ENCODE peak calls at places on chromosomes 6 and 20, in six cellular contexts. One of them, this sample, is unnamed.

GRCh38 chr6:24933868-24934401 is 1.8 kb downstream of the RIPOR2 start:
- DNase-seq in heart right ventricle: no peak
- DNase-seq in MM.1S: no peak
- DNase-seq in A549: peak; percentile 35
- DNase-seq in progenitor cell of endocrine pancreas: no peak
- DNase-seq in HFF-Myc: no peak
- DNase-seq in this sample: peak; percentile 43

GRCh38 chr6:29947292-29947980 is 5.1 kb downstream of the HLA-A start:
- DNase-seq in A549: no peak
- DNase-seq in MM.1S: no peak
- DNase-seq in heart right ventricle: no peak
- DNase-seq in HFF-Myc: no peak
- DNase-seq in progenitor cell of endocrine pancreas: no peak
- DNase-seq in this sample: no peak

GRCh38 chr6:16766043-16766521 is 4.8 kb upstream of the ATXN1 start:
- DNase-seq in A549: peak; percentile 84
- DNase-seq in progenitor cell of endocrine pancreas: no peak
- DNase-seq in heart right ventricle: no peak
- DNase-seq in MM.1S: peak; percentile 66
- DNase-seq in HFF-Myc: peak; percentile 98
- DNase-seq in this sample: no peak

GRCh38 chr6:163834226-163834970 is 419.9 kb downstream of the QKI start:
- DNase-seq in MM.1S: no peak
- DNase-seq in progenitor cell of endocrine pancreas: no peak
- DNase-seq in HFF-Myc: no peak
- DNase-seq in heart right ventricle: no peak
- DNase-seq in A549: no peak
- DNase-seq in this sample: no peak

GRCh38 chr6:142400495-142400894 is 98.7 kb downstream of the ADGRG6 start:
- DNase-seq in MM.1S: no peak
- DNase-seq in HFF-Myc: no peak
- DNase-seq in heart right ventricle: no peak
- DNase-seq in progenitor cell of endocrine pancreas: no peak
- DNase-seq in A549: no peak
- DNase-seq in this sample: no peak

GRCh38 chr20:20002101-20002998 is 14.8 kb upstream of the NAA20 start:
- DNase-seq in HFF-Myc: no peak
- DNase-seq in A549: no peak
- DNase-seq in heart right ventricle: no peak
- DNase-seq in MM.1S: no peak
- DNase-seq in progenitor cell of endocrine pancreas: no peak
- DNase-seq in this sample: no peak

GRCh38 chr6:128397996-128398395 is 122.4 kb downstream of the PTPRK start:
- DNase-seq in MM.1S: no peak
- DNase-seq in heart right ventricle: no peak
- DNase-seq in A549: no peak
- DNase-seq in progenitor cell of endocrine pancreas: no peak
- DNase-seq in HFF-Myc: no peak
- DNase-seq in this sample: no peak

GRCh38 chr6:135212935-135213334 is 31.8 kb downstream of the MYB start:
- DNase-seq in heart right ventricle: no peak
- DNase-seq in HFF-Myc: no peak
- DNase-seq in A549: no peak
- DNase-seq in progenitor cell of endocrine pancreas: no peak
- DNase-seq in MM.1S: no peak
- DNase-seq in this sample: no peak

GRCh38 chr6:26361544-26361943 is 3.5 kb upstream of the BTN3A2 start:
- DNase-seq in heart right ventricle: no peak
- DNase-seq in HFF-Myc: no peak
- DNase-seq in A549: no peak
- DNase-seq in progenitor cell of endocrine pancreas: no peak
- DNase-seq in MM.1S: peak; percentile 58
- DNase-seq in this sample: no peak

GRCh38 chr20:14067631-14068030 is 72.3 kb downstream of the MACROD2 start:
- DNase-seq in A549: peak; percentile 19
- DNase-seq in HFF-Myc: no peak
- DNase-seq in heart right ventricle: no peak
- DNase-seq in MM.1S: no peak
- DNase-seq in progenitor cell of endocrine pancreas: no peak
- DNase-seq in this sample: no peak

GRCh38 chr6:135474362-135474761 is 23.2 kb downstream of the AHI1 start:
- DNase-seq in heart right ventricle: no peak
- DNase-seq in A549: no peak
- DNase-seq in HFF-Myc: no peak
- DNase-seq in progenitor cell of endocrine pancreas: no peak
- DNase-seq in MM.1S: no peak
- DNase-seq in this sample: no peak

GRCh38 chr6:2853766-2854393 is 12.2 kb upstream of the SERPINB1 start:
- DNase-seq in heart right ventricle: no peak
- DNase-seq in MM.1S: no peak
- DNase-seq in HFF-Myc: no peak
- DNase-seq in A549: peak; percentile 80
- DNase-seq in progenitor cell of endocrine pancreas: no peak
- DNase-seq in this sample: no peak

GRCh38 chr6:33505544-33506330 is 51.4 kb downstream of the ZBTB9 start:
- DNase-seq in MM.1S: no peak
- DNase-seq in A549: no peak
- DNase-seq in HFF-Myc: no peak
- DNase-seq in heart right ventricle: no peak
- DNase-seq in progenitor cell of endocrine pancreas: no peak
- DNase-seq in this sample: no peak

GRCh38 chr6:48199502-48199901 is 88.5 kb upstream of the PTCHD4 start:
- DNase-seq in progenitor cell of endocrine pancreas: no peak
- DNase-seq in heart right ventricle: no peak
- DNase-seq in A549: no peak
- DNase-seq in MM.1S: no peak
- DNase-seq in HFF-Myc: no peak
- DNase-seq in this sample: no peak

GRCh38 chr20:4427936-4428581 is 293.6 kb upstream of the PRND start:
- DNase-seq in progenitor cell of endocrine pancreas: no peak
- DNase-seq in A549: no peak
- DNase-seq in HFF-Myc: no peak
- DNase-seq in MM.1S: no peak
- DNase-seq in heart right ventricle: no peak
- DNase-seq in this sample: no peak

GRCh38 chr6:77565370-77565769 is 87.5 kb upstream of the MEI4 start:
- DNase-seq in A549: no peak
- DNase-seq in progenitor cell of endocrine pancreas: no peak
- DNase-seq in MM.1S: no peak
- DNase-seq in HFF-Myc: no peak
- DNase-seq in heart right ventricle: no peak
- DNase-seq in this sample: no peak
- TF ChIP-seq CTCF in A549: no peak
- TF ChIP-seq CTCF in progenitor cell of endocrine pancreas: no peak
- TF ChIP-seq CTCF in MM.1S: no peak
- TF ChIP-seq CTCF in HFF-Myc: no peak
- TF ChIP-seq CTCF in heart right ventricle: no peak
- TF ChIP-seq CTCF in this sample: no peak

GRCh38 chr6:37435816-37436215 is 2.8 kb downstream of the CMTR1 start:
- DNase-seq in heart right ventricle: no peak
- DNase-seq in HFF-Myc: no peak
- DNase-seq in MM.1S: no peak
- DNase-seq in A549: no peak
- DNase-seq in progenitor cell of endocrine pancreas: no peak
- DNase-seq in this sample: no peak
- TF ChIP-seq CTCF in heart right ventricle: no peak
- TF ChIP-seq CTCF in HFF-Myc: no peak
- TF ChIP-seq CTCF in MM.1S: no peak
- TF ChIP-seq CTCF in A549: no peak
- TF ChIP-seq CTCF in progenitor cell of endocrine pancreas: no peak
- TF ChIP-seq CTCF in this sample: no peak

DNA sequence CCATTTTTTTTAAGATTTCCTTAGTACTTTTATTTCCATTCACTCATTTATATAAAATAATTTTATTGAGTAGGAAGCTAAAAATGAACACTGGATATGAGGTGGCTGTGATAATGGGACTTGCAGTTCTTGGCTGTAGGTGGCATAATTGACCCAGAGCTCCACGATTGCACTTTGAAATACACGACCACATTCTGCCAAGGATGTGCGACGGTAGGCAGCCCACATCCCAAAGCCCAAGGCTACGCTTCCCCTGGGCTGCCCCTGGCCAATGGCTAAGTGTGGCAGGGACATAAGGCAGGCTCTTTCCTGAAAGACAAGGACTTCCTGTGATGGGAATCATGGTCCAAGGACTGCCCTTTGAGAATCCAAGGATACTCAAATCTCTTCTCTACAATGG is 43.7 kb upstream of the ADTRP start:
- DNase-seq in A549: no peak
- DNase-seq in progenitor cell of endocrine pancreas: no peak
- DNase-seq in MM.1S: no peak
- DNase-seq in HFF-Myc: no peak
- DNase-seq in heart right ventricle: no peak
- DNase-seq in this sample: no peak
- TF ChIP-seq CTCF in A549: no peak
- TF ChIP-seq CTCF in progenitor cell of endocrine pancreas: no peak
- TF ChIP-seq CTCF in MM.1S: no peak
- TF ChIP-seq CTCF in HFF-Myc: no peak
- TF ChIP-seq CTCF in heart right ventricle: no peak
- TF ChIP-seq CTCF in this sample: no peak

DNA sequence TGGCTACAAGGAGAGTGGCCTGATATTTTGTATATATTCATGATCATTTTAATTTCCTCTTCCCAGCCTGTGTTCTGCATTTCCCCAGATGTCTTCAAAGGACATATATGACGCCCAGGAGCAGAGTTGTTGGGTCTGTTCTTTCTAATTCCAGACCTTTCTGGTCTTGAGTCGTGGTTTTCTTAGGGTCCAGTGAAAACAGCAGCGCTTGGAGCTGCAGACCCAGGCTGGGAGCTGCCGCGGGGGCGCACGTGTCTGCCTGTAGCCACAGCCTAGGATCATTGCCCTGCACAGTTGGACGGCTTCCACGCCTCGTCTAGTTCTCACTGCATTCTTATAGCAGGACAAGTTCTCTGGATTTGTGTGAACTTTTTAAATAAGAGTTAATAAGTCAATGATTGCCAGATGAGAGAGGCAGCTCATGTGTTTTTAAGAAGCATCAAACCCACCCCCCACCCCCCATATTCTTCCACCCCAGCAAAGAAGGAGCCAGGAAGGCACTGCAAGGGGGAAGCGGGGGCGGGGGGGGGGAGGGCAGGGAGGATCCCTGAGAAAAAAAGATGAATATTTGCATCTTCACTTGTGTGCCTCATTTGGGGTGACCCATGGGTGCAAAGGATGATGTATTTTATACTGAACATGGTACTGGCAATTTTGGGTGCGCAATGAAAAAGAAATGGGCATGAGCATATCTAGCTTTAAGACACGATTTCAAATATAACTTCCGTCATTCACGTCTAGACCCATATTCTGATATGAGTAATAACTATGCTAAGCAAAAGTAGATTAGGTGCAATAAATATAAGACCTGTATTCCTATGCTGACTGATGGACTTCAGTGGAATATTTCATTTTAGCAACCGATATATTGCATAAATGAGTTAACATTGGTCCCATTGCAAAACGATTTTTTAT is 160.0 kb downstream of the TBXT start:
- DNase-seq in HFF-Myc: no peak
- DNase-seq in MM.1S: no peak
- DNase-seq in progenitor cell of endocrine pancreas: no peak
- DNase-seq in heart right ventricle: peak; percentile 75
- DNase-seq in A549: peak; percentile 91
- DNase-seq in this sample: no peak
- TF ChIP-seq CTCF in HFF-Myc: no peak
- TF ChIP-seq CTCF in MM.1S: no peak
- TF ChIP-seq CTCF in progenitor cell of endocrine pancreas: no peak
- TF ChIP-seq CTCF in heart right ventricle: no peak
- TF ChIP-seq CTCF in A549: peak; percentile 8
- TF ChIP-seq CTCF in this sample: no peak

GRCh38 chr6:168060521-168060931 is 18.5 kb downstream of the FRMD1 start:
- DNase-seq in progenitor cell of endocrine pancreas: peak; percentile 44
- DNase-seq in heart right ventricle: peak; percentile 72
- DNase-seq in MM.1S: no peak
- DNase-seq in A549: peak; percentile 57
- DNase-seq in HFF-Myc: no peak
- DNase-seq in this sample: peak; percentile 67
- TF ChIP-seq CTCF in progenitor cell of endocrine pancreas: peak; percentile 73
- TF ChIP-seq CTCF in heart right ventricle: peak; percentile 64
- TF ChIP-seq CTCF in MM.1S: no peak
- TF ChIP-seq CTCF in A549: peak; percentile 30
- TF ChIP-seq CTCF in HFF-Myc: peak; percentile 46
- TF ChIP-seq CTCF in this sample: peak; percentile 20

DNA sequence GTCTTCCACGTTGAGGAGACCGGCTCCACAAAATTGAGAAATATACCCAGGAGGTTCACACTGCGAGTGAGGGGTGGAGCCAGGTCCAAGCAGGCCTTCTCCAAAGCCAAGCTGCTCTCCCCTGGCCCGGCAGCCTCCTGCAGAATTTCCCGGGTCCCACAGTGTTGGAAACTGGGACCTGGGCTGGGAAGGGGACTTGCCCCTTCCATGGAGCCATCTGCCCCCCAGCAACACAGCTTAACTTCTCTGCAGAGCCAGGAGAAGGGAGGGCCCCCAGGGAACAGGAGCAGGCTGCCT is 35.4 kb downstream of the MDFI start:
- DNase-seq in heart right ventricle: no peak
- DNase-seq in A549: no peak
- DNase-seq in MM.1S: no peak
- DNase-seq in HFF-Myc: no peak
- DNase-seq in progenitor cell of endocrine pancreas: no peak
- DNase-seq in this sample: no peak
- TF ChIP-seq CTCF in heart right ventricle: no peak
- TF ChIP-seq CTCF in A549: no peak
- TF ChIP-seq CTCF in MM.1S: no peak
- TF ChIP-seq CTCF in HFF-Myc: no peak
- TF ChIP-seq CTCF in progenitor cell of endocrine pancreas: no peak
- TF ChIP-seq CTCF in this sample: no peak

This sample was measured in endothelial cell.